ENCODE peak calls at places on chromosome X, in seven cellular contexts. One of them, this sample, is unnamed.

GRCh38 chrX:100410083-100410590 is at the start of gene PCDH19:
- DNase-seq in OCI-LY7: no peak
- DNase-seq in fibroblast of pulmonary artery: peak; percentile 62
- DNase-seq in choroid plexus epithelial cell: peak; percentile 61
- DNase-seq in A549: peak; percentile 49
- DNase-seq in MM.1S: peak; percentile 74
- DNase-seq in fibroblast of mammary gland: peak; percentile 57
- DNase-seq in this sample: no peak

GRCh38 chrX:129648514-129649267 is 6.1 kb downstream of the APLN start:
- DNase-seq in OCI-LY7: no peak
- DNase-seq in fibroblast of pulmonary artery: no peak
- DNase-seq in choroid plexus epithelial cell: no peak
- DNase-seq in A549: no peak
- DNase-seq in MM.1S: no peak
- DNase-seq in fibroblast of mammary gland: no peak
- DNase-seq in this sample: no peak

GRCh38 chrX:85107407-85107806 is 103.7 kb downstream of the APOOL start:
- DNase-seq in OCI-LY7: no peak
- DNase-seq in fibroblast of pulmonary artery: no peak
- DNase-seq in choroid plexus epithelial cell: no peak
- DNase-seq in A549: no peak
- DNase-seq in MM.1S: no peak
- DNase-seq in fibroblast of mammary gland: peak; percentile 64
- DNase-seq in this sample: no peak

GRCh38 chrX:84186603-84187358 is 1.2 kb downstream of the RPS6KA6 start:
- DNase-seq in OCI-LY7: no peak
- DNase-seq in fibroblast of pulmonary artery: no peak
- DNase-seq in choroid plexus epithelial cell: peak; percentile 0
- DNase-seq in A549: peak; percentile 3
- DNase-seq in MM.1S: peak; percentile 48
- DNase-seq in fibroblast of mammary gland: peak; percentile 31
- DNase-seq in this sample: no peak

GRCh38 chrX:102832661-102833060 is 104.4 kb upstream of the RAB40AL start:
- DNase-seq in OCI-LY7: no peak
- DNase-seq in fibroblast of pulmonary artery: peak; percentile 66
- DNase-seq in choroid plexus epithelial cell: peak; percentile 67
- DNase-seq in A549: peak; percentile 33
- DNase-seq in MM.1S: no peak
- DNase-seq in fibroblast of mammary gland: peak; percentile 70
- DNase-seq in this sample: no peak

GRCh38 chrX:134626434-134626833 is 31.8 kb downstream of the PLAC1 start:
- DNase-seq in OCI-LY7: no peak
- DNase-seq in fibroblast of pulmonary artery: no peak
- DNase-seq in choroid plexus epithelial cell: no peak
- DNase-seq in A549: no peak
- DNase-seq in MM.1S: no peak
- DNase-seq in fibroblast of mammary gland: no peak
- DNase-seq in this sample: no peak

GRCh38 chrX:38600089-38600755 is 38.9 kb downstream of the TSPAN7 start:
- DNase-seq in OCI-LY7: no peak
- DNase-seq in fibroblast of pulmonary artery: no peak
- DNase-seq in choroid plexus epithelial cell: no peak
- DNase-seq in A549: no peak
- DNase-seq in MM.1S: no peak
- DNase-seq in fibroblast of mammary gland: no peak
- DNase-seq in this sample: no peak

GRCh38 chrX:16357902-16358301 is 190.6 kb downstream of the MAGEB17 start:
- DNase-seq in OCI-LY7: no peak
- DNase-seq in fibroblast of pulmonary artery: no peak
- DNase-seq in choroid plexus epithelial cell: no peak
- DNase-seq in A549: no peak
- DNase-seq in MM.1S: no peak
- DNase-seq in fibroblast of mammary gland: no peak
- DNase-seq in this sample: no peak

GRCh38 chrX:8629871-8630270 is 102.1 kb downstream of the ANOS1 start:
- DNase-seq in OCI-LY7: no peak
- DNase-seq in fibroblast of pulmonary artery: peak; percentile 30
- DNase-seq in choroid plexus epithelial cell: peak; percentile 4
- DNase-seq in A549: no peak
- DNase-seq in MM.1S: no peak
- DNase-seq in fibroblast of mammary gland: peak; percentile 5
- DNase-seq in this sample: peak; percentile 32

GRCh38 chrX:39261446-39262147 is 460.3 kb downstream of the MID1IP1 start:
- DNase-seq in OCI-LY7: peak; percentile 23
- DNase-seq in fibroblast of pulmonary artery: peak; percentile 44
- DNase-seq in choroid plexus epithelial cell: peak; percentile 49
- DNase-seq in A549: peak; percentile 1
- DNase-seq in MM.1S: peak; percentile 43
- DNase-seq in fibroblast of mammary gland: peak; percentile 68
- DNase-seq in this sample: peak; percentile 56

GRCh38 chrX:150731795-150732194 is 38.6 kb downstream of the MTMR1 start:
- DNase-seq in OCI-LY7: no peak
- DNase-seq in fibroblast of pulmonary artery: peak; percentile 96
- DNase-seq in choroid plexus epithelial cell: peak; percentile 73
- DNase-seq in A549: no peak
- DNase-seq in MM.1S: no peak
- DNase-seq in fibroblast of mammary gland: peak; percentile 99
- DNase-seq in this sample: no peak

GRCh38 chrX:140480765-140481164 is 24.1 kb downstream of the SOX3 start:
- DNase-seq in OCI-LY7: no peak
- DNase-seq in fibroblast of pulmonary artery: no peak
- DNase-seq in choroid plexus epithelial cell: no peak
- DNase-seq in A549: no peak
- DNase-seq in MM.1S: no peak
- DNase-seq in fibroblast of mammary gland: no peak
- DNase-seq in this sample: no peak

GRCh38 chrX:38768079-38768478 is 33.2 kb upstream of the MID1IP1 start:
- DNase-seq in OCI-LY7: peak; percentile 33
- DNase-seq in fibroblast of pulmonary artery: peak; percentile 58
- DNase-seq in choroid plexus epithelial cell: peak; percentile 57
- DNase-seq in A549: no peak
- DNase-seq in MM.1S: peak; percentile 27
- DNase-seq in fibroblast of mammary gland: peak; percentile 45
- DNase-seq in this sample: no peak

GRCh38 chrX:5842601-5843000 is 386.1 kb downstream of the NLGN4X start:
- DNase-seq in OCI-LY7: no peak
- DNase-seq in fibroblast of pulmonary artery: no peak
- DNase-seq in choroid plexus epithelial cell: no peak
- DNase-seq in A549: no peak
- DNase-seq in MM.1S: no peak
- DNase-seq in fibroblast of mammary gland: no peak
- DNase-seq in this sample: no peak

GRCh38 chrX:111465664-111466063 is 45.8 kb upstream of the SERTM2 start:
- DNase-seq in OCI-LY7: no peak
- DNase-seq in fibroblast of pulmonary artery: no peak
- DNase-seq in choroid plexus epithelial cell: no peak
- DNase-seq in A549: no peak
- DNase-seq in MM.1S: no peak
- DNase-seq in fibroblast of mammary gland: no peak
- DNase-seq in this sample: no peak

GRCh38 chrX:39766085-39766726 is 331.6 kb downstream of the BCOR start:
- DNase-seq in OCI-LY7: peak; percentile 72
- DNase-seq in fibroblast of pulmonary artery: no peak
- DNase-seq in choroid plexus epithelial cell: no peak
- DNase-seq in A549: no peak
- DNase-seq in MM.1S: no peak
- DNase-seq in fibroblast of mammary gland: no peak
- DNase-seq in this sample: no peak

GRCh38 chrX:150844016-150844415 is 54.5 kb downstream of the CD99L2 start:
- DNase-seq in OCI-LY7: no peak
- DNase-seq in fibroblast of pulmonary artery: no peak
- DNase-seq in choroid plexus epithelial cell: no peak
- DNase-seq in A549: no peak
- DNase-seq in MM.1S: no peak
- DNase-seq in fibroblast of mammary gland: no peak
- DNase-seq in this sample: peak; percentile 66

GRCh38 chrX:143648705-143649104 is 12.8 kb upstream of the SLITRK4 start:
- DNase-seq in OCI-LY7: peak; percentile 0
- DNase-seq in fibroblast of pulmonary artery: no peak
- DNase-seq in choroid plexus epithelial cell: no peak
- DNase-seq in A549: no peak
- DNase-seq in MM.1S: peak; percentile 81
- DNase-seq in fibroblast of mammary gland: no peak
- DNase-seq in this sample: no peak

GRCh38 chrX:47191331-47191730 is 2.3 kb upstream of the UBA1 start:
- DNase-seq in OCI-LY7: peak; percentile 89
- DNase-seq in fibroblast of pulmonary artery: no peak
- DNase-seq in choroid plexus epithelial cell: peak; percentile 7
- DNase-seq in A549: no peak
- DNase-seq in MM.1S: peak; percentile 55
- DNase-seq in fibroblast of mammary gland: peak; percentile 12
- DNase-seq in this sample: no peak

GRCh38 chrX:15501506-15501905 is 899 bp downstream of the BMX start:
- DNase-seq in OCI-LY7: no peak
- DNase-seq in fibroblast of pulmonary artery: no peak
- DNase-seq in choroid plexus epithelial cell: no peak
- DNase-seq in A549: no peak
- DNase-seq in MM.1S: no peak
- DNase-seq in fibroblast of mammary gland: no peak
- DNase-seq in this sample: no peak

GRCh38 chrX:131827935-131828334 is 195.2 kb upstream of the STK26 start:
- DNase-seq in OCI-LY7: peak; percentile 27
- DNase-seq in fibroblast of pulmonary artery: peak; percentile 7
- DNase-seq in choroid plexus epithelial cell: peak; percentile 34
- DNase-seq in A549: no peak
- DNase-seq in MM.1S: peak; percentile 87
- DNase-seq in fibroblast of mammary gland: no peak
- DNase-seq in this sample: no peak

GRCh38 chrX:131830400-131831184 is 192.5 kb upstream of the STK26 start:
- DNase-seq in OCI-LY7: peak; percentile 41
- DNase-seq in fibroblast of pulmonary artery: peak; percentile 82
- DNase-seq in choroid plexus epithelial cell: peak; percentile 83
- DNase-seq in A549: no peak
- DNase-seq in MM.1S: peak; percentile 92
- DNase-seq in fibroblast of mammary gland: peak; percentile 68
- DNase-seq in this sample: no peak

GRCh38 chrX:131821945-131822622 is 201.0 kb upstream of the STK26 start:
- DNase-seq in OCI-LY7: no peak
- DNase-seq in fibroblast of pulmonary artery: no peak
- DNase-seq in choroid plexus epithelial cell: no peak
- DNase-seq in A549: no peak
- DNase-seq in MM.1S: peak; percentile 87
- DNase-seq in fibroblast of mammary gland: peak; percentile 80
- DNase-seq in this sample: no peak

GRCh38 chrX:131828482-131828881 is 194.6 kb upstream of the STK26 start:
- DNase-seq in OCI-LY7: no peak
- DNase-seq in fibroblast of pulmonary artery: no peak
- DNase-seq in choroid plexus epithelial cell: no peak
- DNase-seq in A549: no peak
- DNase-seq in MM.1S: no peak
- DNase-seq in fibroblast of mammary gland: no peak
- DNase-seq in this sample: no peak

GRCh38 chrX:131826572-131826971 is 196.5 kb upstream of the STK26 start:
- DNase-seq in OCI-LY7: no peak
- DNase-seq in fibroblast of pulmonary artery: no peak
- DNase-seq in choroid plexus epithelial cell: no peak
- DNase-seq in A549: no peak
- DNase-seq in MM.1S: peak; percentile 56
- DNase-seq in fibroblast of mammary gland: no peak
- DNase-seq in this sample: no peak
- H3K4me3 ChIP-seq in OCI-LY7: no peak overlapping the region
- H3K4me3 ChIP-seq in fibroblast of pulmonary artery: no peak overlapping the region
- H3K4me3 ChIP-seq in choroid plexus epithelial cell: no peak overlapping the region
- H3K4me3 ChIP-seq in A549: no peak overlapping the region
- H3K4me3 ChIP-seq in MM.1S: no peak overlapping the region
- H3K4me3 ChIP-seq in fibroblast of mammary gland: no peak overlapping the region
- H3K4me3 ChIP-seq in this sample: no peak overlapping the region

DNA sequence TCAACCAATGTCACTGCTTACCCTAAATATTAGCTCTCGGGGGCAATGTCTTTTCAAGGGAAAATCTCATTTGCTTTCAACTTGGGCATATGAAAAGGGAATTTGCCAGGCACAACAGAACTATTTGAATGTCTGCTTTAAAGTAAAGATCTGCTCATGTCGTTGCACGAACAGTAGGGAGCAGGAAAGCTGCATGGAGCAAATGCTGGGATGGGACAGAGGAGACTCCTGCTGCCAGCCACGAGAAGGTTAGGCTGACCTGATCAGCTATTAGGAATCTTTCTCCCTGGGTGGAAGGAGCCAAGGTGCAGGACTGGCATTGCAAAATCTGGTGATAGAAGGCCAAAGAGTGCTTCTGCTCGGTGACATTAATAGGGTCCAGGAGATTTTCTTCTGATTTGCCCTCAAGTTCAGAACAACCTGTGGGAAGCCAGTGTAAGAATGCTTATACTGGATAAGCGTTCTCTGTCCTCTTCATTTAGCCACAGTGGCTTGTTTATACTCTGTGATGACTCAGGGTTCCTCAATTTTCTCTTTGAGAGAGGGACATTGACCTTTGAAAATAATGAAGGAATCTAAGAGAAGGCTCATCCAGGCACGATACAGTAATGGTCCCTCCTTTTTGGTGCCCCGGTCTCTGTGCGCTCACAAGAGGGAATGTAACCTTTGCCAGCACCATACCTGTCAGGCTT is 22.9 kb downstream of the FHL1 start:
- DNase-seq in OCI-LY7: no peak
- DNase-seq in fibroblast of pulmonary artery: peak; percentile 58
- DNase-seq in choroid plexus epithelial cell: peak; percentile 63
- DNase-seq in A549: no peak
- DNase-seq in MM.1S: no peak
- DNase-seq in fibroblast of mammary gland: peak; percentile 59
- DNase-seq in this sample: no peak
- TF ChIP-seq CTCF in OCI-LY7: no peak
- TF ChIP-seq CTCF in fibroblast of pulmonary artery: peak; percentile 42
- TF ChIP-seq CTCF in choroid plexus epithelial cell: peak; percentile 53
- TF ChIP-seq CTCF in A549: no peak
- TF ChIP-seq CTCF in MM.1S: no peak
- TF ChIP-seq CTCF in fibroblast of mammary gland: peak; percentile 42
- TF ChIP-seq CTCF in this sample: no peak

DNA sequence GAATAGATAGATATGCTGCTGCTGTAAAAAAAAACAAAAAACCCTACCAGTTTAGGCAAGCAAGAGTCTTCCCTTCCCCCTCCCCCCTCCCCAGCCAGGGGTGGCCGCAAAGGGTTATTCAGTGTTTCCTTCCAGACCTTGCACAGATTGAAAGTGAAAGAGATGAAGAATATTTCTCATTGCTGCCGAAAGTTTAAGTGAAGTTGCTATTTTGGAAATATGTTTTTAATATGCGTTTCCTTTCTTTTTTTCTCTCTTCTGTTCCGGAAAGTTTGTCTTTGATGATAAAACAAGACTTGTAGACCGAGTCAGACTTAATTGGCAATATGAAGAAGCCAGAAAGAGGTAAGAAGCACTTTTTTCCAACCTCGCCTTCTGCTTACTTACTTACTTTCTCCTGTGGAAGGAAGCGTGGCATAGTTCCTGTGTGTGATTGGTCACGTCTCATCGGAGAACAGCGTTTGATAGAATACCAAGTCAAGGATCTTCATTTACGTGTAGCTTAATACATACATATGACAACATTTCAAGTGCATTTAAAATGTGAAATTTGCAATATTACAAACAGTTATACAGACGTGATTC is 58.4 kb upstream of the CLCN4 start:
- DNase-seq in OCI-LY7: peak; percentile 77
- DNase-seq in fibroblast of pulmonary artery: no peak
- DNase-seq in choroid plexus epithelial cell: peak; percentile 28
- DNase-seq in A549: no peak
- DNase-seq in MM.1S: peak; percentile 83
- DNase-seq in fibroblast of mammary gland: peak; percentile 8
- DNase-seq in this sample: no peak
- H3K4me3 ChIP-seq in OCI-LY7: peak overlapping the region; percentile 70
- H3K4me3 ChIP-seq in fibroblast of pulmonary artery: no peak overlapping the region
- H3K4me3 ChIP-seq in choroid plexus epithelial cell: no peak overlapping the region
- H3K4me3 ChIP-seq in A549: no peak overlapping the region
- H3K4me3 ChIP-seq in MM.1S: peak overlapping the region; percentile 66
- H3K4me3 ChIP-seq in fibroblast of mammary gland: no peak overlapping the region
- H3K4me3 ChIP-seq in this sample: no peak overlapping the region

GRCh38 chrX:22095306-22095705 is 63.2 kb downstream of the PHEX start:
- DNase-seq in OCI-LY7: no peak
- DNase-seq in fibroblast of pulmonary artery: peak; percentile 63
- DNase-seq in choroid plexus epithelial cell: peak; percentile 62
- DNase-seq in A549: no peak
- DNase-seq in MM.1S: no peak
- DNase-seq in fibroblast of mammary gland: peak; percentile 95
- DNase-seq in this sample: no peak
- TF ChIP-seq CTCF in OCI-LY7: no peak
- TF ChIP-seq CTCF in fibroblast of pulmonary artery: no peak
- TF ChIP-seq CTCF in choroid plexus epithelial cell: no peak
- TF ChIP-seq CTCF in A549: no peak
- TF ChIP-seq CTCF in MM.1S: no peak
- TF ChIP-seq CTCF in fibroblast of mammary gland: no peak
- TF ChIP-seq CTCF in this sample: no peak